ENCODE peak calls at places on chromosomes 7 and 10, in four cellular contexts. One of them, this sample, is unnamed.

GRCh38 chr7:106848851-106849442 is 16.1 kb upstream of the PIK3CG start:
- DNase-seq in CD8-positive, alpha-beta memory T cell: no peak
- DNase-seq in NCI-H1105 treated with DMSO at 0.1 percent for 48 hours: no peak
- DNase-seq in left cardiac atrium: no peak
- DNase-seq in this sample: no peak

GRCh38 chr10:90179696-90180407 is 478.5 kb downstream of the KIF20B start:
- DNase-seq in CD8-positive, alpha-beta memory T cell: no peak
- DNase-seq in NCI-H1105 treated with DMSO at 0.1 percent for 48 hours: no peak
- DNase-seq in left cardiac atrium: peak
- DNase-seq in this sample: no peak

GRCh38 chr7:36514289-36515243 is 124.9 kb downstream of the ANLN start:
- DNase-seq in CD8-positive, alpha-beta memory T cell: no peak
- DNase-seq in NCI-H1105 treated with DMSO at 0.1 percent for 48 hours: no peak
- DNase-seq in left cardiac atrium: no peak
- DNase-seq in this sample: no peak

GRCh38 chr10:11272915-11273389 is 255.3 kb downstream of the CELF2 start:
- DNase-seq in CD8-positive, alpha-beta memory T cell: no peak
- DNase-seq in NCI-H1105 treated with DMSO at 0.1 percent for 48 hours: no peak
- DNase-seq in left cardiac atrium: no peak
- DNase-seq in this sample: no peak

GRCh38 chr10:7260412-7260900 is 150.4 kb downstream of the SFMBT2 start:
- DNase-seq in CD8-positive, alpha-beta memory T cell: peak
- DNase-seq in NCI-H1105 treated with DMSO at 0.1 percent for 48 hours: no peak
- DNase-seq in left cardiac atrium: peak
- DNase-seq in this sample: peak

GRCh38 chr10:20100157-20100556 is 283.9 kb downstream of the PLXDC2 start:
- DNase-seq in CD8-positive, alpha-beta memory T cell: no peak
- DNase-seq in NCI-H1105 treated with DMSO at 0.1 percent for 48 hours: no peak
- DNase-seq in left cardiac atrium: no peak
- DNase-seq in this sample: no peak

GRCh38 chr10:28492556-28492955 is 40.4 kb upstream of the WAC start:
- DNase-seq in CD8-positive, alpha-beta memory T cell: no peak
- DNase-seq in NCI-H1105 treated with DMSO at 0.1 percent for 48 hours: no peak
- DNase-seq in left cardiac atrium: no peak
- DNase-seq in this sample: no peak

GRCh38 chr10:101693701-101694055 is 1.3 kb downstream of the FBXW4 start:
- DNase-seq in CD8-positive, alpha-beta memory T cell: no peak
- DNase-seq in NCI-H1105 treated with DMSO at 0.1 percent for 48 hours: no peak
- DNase-seq in left cardiac atrium: no peak
- DNase-seq in this sample: no peak

GRCh38 chr10:15370741-15371701 is at the start of gene FAM171A1:
- DNase-seq in CD8-positive, alpha-beta memory T cell: peak
- DNase-seq in NCI-H1105 treated with DMSO at 0.1 percent for 48 hours: peak
- DNase-seq in left cardiac atrium: peak
- DNase-seq in this sample: peak

GRCh38 chr10:17113889-17114288 is 15.7 kb downstream of the CUBN start:
- DNase-seq in CD8-positive, alpha-beta memory T cell: no peak
- DNase-seq in NCI-H1105 treated with DMSO at 0.1 percent for 48 hours: peak
- DNase-seq in left cardiac atrium: no peak
- DNase-seq in this sample: no peak

GRCh38 chr7:932651-932975 is 21.9 kb downstream of the ADAP1 start:
- DNase-seq in CD8-positive, alpha-beta memory T cell: no peak
- DNase-seq in NCI-H1105 treated with DMSO at 0.1 percent for 48 hours: no peak
- DNase-seq in left cardiac atrium: peak
- DNase-seq in this sample: no peak

GRCh38 chr10:9137368-9137767 is 1082.9 kb downstream of the GATA3 start:
- DNase-seq in CD8-positive, alpha-beta memory T cell: no peak
- DNase-seq in NCI-H1105 treated with DMSO at 0.1 percent for 48 hours: no peak
- DNase-seq in left cardiac atrium: no peak
- DNase-seq in this sample: no peak

GRCh38 chr7:27099839-27100225 is 2.7 kb downstream of the HOXA2 start:
- DNase-seq in CD8-positive, alpha-beta memory T cell: no peak
- DNase-seq in NCI-H1105 treated with DMSO at 0.1 percent for 48 hours: no peak
- DNase-seq in left cardiac atrium: no peak
- DNase-seq in this sample: no peak

GRCh38 chr10:87935290-87936141 is 72.1 kb downstream of the PTEN start:
- DNase-seq in CD8-positive, alpha-beta memory T cell: no peak
- DNase-seq in NCI-H1105 treated with DMSO at 0.1 percent for 48 hours: no peak
- DNase-seq in left cardiac atrium: no peak
- DNase-seq in this sample: no peak

GRCh38 chr10:82190432-82191260 is 315.7 kb downstream of the NRG3 start:
- DNase-seq in CD8-positive, alpha-beta memory T cell: no peak
- DNase-seq in NCI-H1105 treated with DMSO at 0.1 percent for 48 hours: no peak
- DNase-seq in left cardiac atrium: peak
- DNase-seq in this sample: no peak

GRCh38 chr7:2824026-2824677 is 20.0 kb downstream of the GNA12 start:
- DNase-seq in CD8-positive, alpha-beta memory T cell: no peak
- DNase-seq in NCI-H1105 treated with DMSO at 0.1 percent for 48 hours: no peak
- DNase-seq in left cardiac atrium: no peak
- DNase-seq in this sample: no peak

GRCh38 chr7:22610258-22610657 is 110.3 kb upstream of the STEAP1B start:
- DNase-seq in CD8-positive, alpha-beta memory T cell: no peak
- DNase-seq in NCI-H1105 treated with DMSO at 0.1 percent for 48 hours: no peak
- DNase-seq in left cardiac atrium: no peak
- DNase-seq in this sample: no peak

GRCh38 chr7:99752354-99752753 is 17.4 kb upstream of the CYP3A7 start:
- DNase-seq in CD8-positive, alpha-beta memory T cell: no peak
- DNase-seq in NCI-H1105 treated with DMSO at 0.1 percent for 48 hours: no peak
- DNase-seq in left cardiac atrium: no peak
- DNase-seq in this sample: no peak

GRCh38 chr10:13658864-13659685 is 72.3 kb downstream of the PRPF18 start:
- DNase-seq in CD8-positive, alpha-beta memory T cell: no peak
- DNase-seq in NCI-H1105 treated with DMSO at 0.1 percent for 48 hours: no peak
- DNase-seq in left cardiac atrium: peak
- DNase-seq in this sample: peak

GRCh38 chr7:31408120-31408729 is 67.7 kb upstream of the NEUROD6 start:
- DNase-seq in CD8-positive, alpha-beta memory T cell: no peak
- DNase-seq in NCI-H1105 treated with DMSO at 0.1 percent for 48 hours: no peak
- DNase-seq in left cardiac atrium: no peak
- DNase-seq in this sample: no peak

This sample was measured in heart left ventricle.